ENCODE peak calls at places on chromosomes 12 and 14, in five cellular contexts. M is neuronal stem cell, F is mesenchymal stem cell, I is H1, L is IMR-90. O is an unnamed sample.

GRCh38 chr14:49999216-49999761 is 106.4 kb downstream of the ARF6 start:
- DNase-seq in M (no peak), F (peak; percentile 96), I (no peak), L (peak; percentile 88), O (peak; percentile 83)

GRCh38 chr14:72736791-72737559 is 156.9 kb downstream of the DPF3 start:
- DNase-seq in F (no peak), I (no peak), M (no peak), L (no peak), O (no peak)

GRCh38 chr12:20704860-20705259 is 9.7 kb downstream of the SLCO1C1 start:
- DNase-seq in L (no peak), M (no peak), F (no peak), I (no peak), O (no peak)

GRCh38 chr12:97535582-97535981 is 73.0 kb downstream of the RMST start:
- DNase-seq in M (no peak), I (no peak), L (no peak), F (peak; percentile 55), O (peak; percentile 74)

GRCh38 chr14:93318927-93319326 is 13.9 kb downstream of the BTBD7 start:
- DNase-seq in I (no peak), F (peak; percentile 72), M (no peak), L (peak; percentile 30), O (no peak)

GRCh38 chr12:3155710-3156386 is 78.7 kb downstream of the TSPAN9 start:
- DNase-seq in M (no peak), F (peak; percentile 89), I (no peak), L (no peak), O (no peak)

GRCh38 chr12:101832030-101832429 is 1.3 kb upstream of the GNPTAB start:
- DNase-seq in M (no peak), I (no peak), F (no peak), L (no peak), O (no peak)

GRCh38 chr14:52961060-52961639 is 10.3 kb upstream of the FERMT2 start:
- DNase-seq in L (peak; percentile 68), F (peak; percentile 70), M (no peak), I (no peak), O (peak; percentile 70)

GRCh38 chr12:66859751-66860440 is 181.0 kb upstream of the GRIP1 start:
- DNase-seq in M (no peak), F (no peak), I (no peak), L (no peak), O (peak; percentile 46)

GRCh38 chr12:54425696-54426095 is 6.6 kb upstream of the ITGA5 start:
- DNase-seq in F (no peak), I (no peak), L (no peak), M (no peak), O (no peak)

GRCh38 chr14:82710257-82710841 is 1176.7 kb upstream of the SEL1L start:
- DNase-seq in L (peak; percentile 61), M (peak; percentile 56), I (peak; percentile 27), F (peak; percentile 52), O (peak; percentile 82)

GRCh38 chr12:89162704-89163261 is 189.5 kb downstream of the DUSP6 start:
- DNase-seq in I (no peak), M (no peak), L (peak; percentile 99), F (peak; percentile 97), O (peak; percentile 93)

GRCh38 chr14:84202486-84202885 is 1327.5 kb upstream of the FLRT2 start:
- DNase-seq in L (no peak), M (peak; percentile 4), I (no peak), F (peak; percentile 2), O (peak; percentile 11)

GRCh38 chr12:122356192-122356635 is 66.3 kb downstream of the CLIP1 start:
- DNase-seq in I (no peak), M (peak; percentile 12), L (peak; percentile 78), F (peak; percentile 80), O (peak; percentile 76)

GRCh38 chr12:113818278-113818677 is 147.8 kb downstream of the RBM19 start:
- DNase-seq in F (no peak), I (no peak), L (peak; percentile 8), M (no peak), O (no peak)

GRCh38 chr12:4483885-4484823 is 38.5 kb upstream of the FGF6 start:
- DNase-seq in L (no peak), F (no peak), I (no peak), M (no peak), O (no peak)

GRCh38 chr14:99505089-99505488 is 23.9 kb downstream of the CCNK start:
- DNase-seq in M (no peak), F (no peak), L (no peak), I (no peak), O (no peak)

GRCh38 chr14:75769047-75769685 is 108.1 kb downstream of the TTLL5 start:
- DNase-seq in L (peak; percentile 5), F (no peak), I (no peak), M (no peak), O (no peak)

GRCh38 chr12:109393437-109394345 is 46.0 kb downstream of the MYO1H start:
- DNase-seq in L (peak; percentile 53), M (peak; percentile 54), I (no peak), F (peak; percentile 55), O (peak; percentile 87)

GRCh38 chr14:58151264-58151700 is 731 bp downstream of the ARMH4 start:
- DNase-seq in I (no peak), M (no peak), F (peak; percentile 44), L (no peak), O (no peak)

GRCh38 chr12:68236421-68237059 is 10.9 kb upstream of the IL26 start:
- DNase-seq in I (no peak), L (no peak), M (no peak), F (no peak), O (peak; percentile 43)

DNA sequence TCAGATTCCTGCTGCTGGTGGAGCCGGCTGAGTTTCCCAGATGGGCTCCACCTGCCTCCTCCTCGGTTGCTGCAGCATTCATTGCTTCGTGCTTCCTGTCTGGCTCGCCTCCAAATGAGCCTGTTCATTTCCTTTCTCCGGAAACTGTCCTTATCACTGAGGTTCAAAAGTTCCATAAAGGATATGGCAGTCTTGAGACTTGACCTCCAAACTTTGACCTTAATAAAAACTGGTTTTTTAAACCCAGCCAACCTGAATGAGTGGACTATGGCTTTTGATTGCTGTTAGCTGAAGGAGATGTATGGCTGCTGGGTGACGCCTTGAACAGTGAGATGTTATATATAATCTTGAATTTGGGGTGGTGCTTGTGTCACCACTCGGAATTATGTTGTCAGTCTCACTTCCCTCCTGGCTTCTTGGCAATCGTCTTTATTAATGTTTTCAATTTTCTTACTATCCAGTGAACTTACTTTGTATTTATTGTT is 62.7 kb downstream of the RASSF3 start:
- DNase-seq in I (no peak), L (peak; percentile 66), M (no peak), F (peak; percentile 51), O (no peak)
- H3K18ac ChIP-seq in I (no peak overlapping the region), L (no peak overlapping the region), M (no peak overlapping the region), F (no peak overlapping the region), O (no peak overlapping the region)

DNA sequence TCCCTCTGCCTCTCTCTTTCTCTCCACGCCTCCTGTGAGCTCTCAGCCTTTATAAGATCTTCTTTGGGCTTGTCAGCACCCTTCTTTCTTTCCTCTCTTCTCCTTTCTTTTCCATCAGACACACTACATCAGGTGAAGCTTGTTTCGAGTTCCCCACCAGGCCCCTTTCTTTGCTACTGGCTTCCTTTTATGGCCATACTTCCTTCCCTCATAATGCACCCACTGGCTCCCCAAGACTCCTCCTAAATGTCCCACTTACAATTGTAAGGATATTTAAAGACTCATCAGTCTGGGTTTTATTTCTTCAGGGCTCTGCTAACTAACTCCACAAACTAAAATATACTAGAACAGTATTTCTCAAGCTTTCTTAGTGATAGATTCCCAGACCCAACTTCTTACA is 3.5 kb upstream of the RNU6-8 start:
- DNase-seq in F (no peak), I (no peak), L (no peak), M (no peak), O (no peak)
- H3K18ac ChIP-seq in F (no peak overlapping the region), I (no peak overlapping the region), L (no peak overlapping the region), M (no peak overlapping the region), O (no peak overlapping the region)

GRCh38 chr12:92703777-92704176 is 988 bp downstream of the PLEKHG7 start:
- DNase-seq in L (no peak), F (no peak), I (no peak), M (no peak), O (no peak)
- H3K18ac ChIP-seq in L (no peak overlapping the region), F (no peak overlapping the region), I (no peak overlapping the region), M (no peak overlapping the region), O (no peak overlapping the region)

GRCh38 chr12:43842259-43842658 is 6.4 kb downstream of the TMEM117 start:
- DNase-seq in L (no peak), M (no peak), I (no peak), F (no peak), O (no peak)
- H3K18ac ChIP-seq in L (no peak overlapping the region), M (no peak overlapping the region), I (no peak overlapping the region), F (no peak overlapping the region), O (no peak overlapping the region)